ENCODE peak calls at places on chromosomes 13 and 19, in nine cellular contexts. O is A549, Y is K562, D is H1, F is GM12878, T is HCT116, M is SK-N-SH, B is HepG2, Z is endothelial cell of umbilical vein. H is an unnamed sample.

GRCh38 chr13:101211261-101211660 is 205.0 kb downstream of the NALCN start:
- DNase-seq in D (no peak), O (peak), B (no peak), Y (no peak), Z (peak), F (no peak), T (no peak), M (no peak), H (no peak)

GRCh38 chr19:40933025-40933424 is 51.0 kb upstream of the CYP2A7 start:
- DNase-seq in F (no peak), M (no peak), B (no peak), Z (no peak), O (peak), Y (peak), T (no peak), D (no peak), H (no peak)

GRCh38 chr19:19568802-19569756 is 31.0 kb downstream of the CILP2 start:
- DNase-seq in D (no peak), Z (no peak), O (no peak), B (no peak), T (no peak), F (no peak), M (no peak), Y (no peak), H (no peak)

GRCh38 chr19:13089139-13089856 is 13.4 kb downstream of the LYL1 start:
- DNase-seq in M (peak), T (no peak), Z (no peak), D (no peak), B (peak), Y (peak), F (no peak), O (peak), H (no peak)

GRCh38 chr13:28584873-28585317 is 74.0 kb upstream of the POMP start:
- DNase-seq in Y (no peak), Z (no peak), M (no peak), T (no peak), D (no peak), F (no peak), B (no peak), O (no peak), H (no peak)

GRCh38 chr19:16587031-16588023 is 15.1 kb upstream of the SLC35E1 start:
- DNase-seq in M (no peak), D (no peak), Z (no peak), F (peak), Y (no peak), B (no peak), T (no peak), O (no peak), H (peak)

GRCh38 chr19:5397804-5398692 is 57.2 kb upstream of the ZNRF4 start:
- DNase-seq in Z (no peak), F (no peak), D (peak), B (peak), M (peak), Y (peak), O (peak), T (no peak), H (no peak)

GRCh38 chr19:30313353-30313750 is 58.8 kb upstream of the ZNF536 start:
- DNase-seq in Z (no peak), D (no peak), Y (no peak), B (no peak), M (no peak), T (no peak), F (no peak), O (no peak), H (no peak)

GRCh38 chr19:18113827-18114226 is 16.2 kb downstream of the MAST3 start:
- DNase-seq in D (no peak), F (no peak), T (no peak), Z (no peak), B (no peak), Y (no peak), O (no peak), M (no peak), H (no peak)

GRCh38 chr13:45327253-45327954 is 13.6 kb downstream of the TPT1 start:
- DNase-seq in F (no peak), Z (no peak), B (no peak), Y (no peak), M (no peak), O (no peak), D (no peak), T (no peak), H (peak)

GRCh38 chr13:109761695-109762094 is 24.7 kb downstream of the IRS2 start:
- DNase-seq in B (no peak), T (no peak), O (no peak), Z (no peak), D (no peak), M (no peak), F (no peak), Y (no peak), H (no peak)

GRCh38 chr13:48278806-48279205 is 24.7 kb upstream of the RB1 start:
- DNase-seq in B (no peak), O (no peak), Y (no peak), D (no peak), Z (peak), M (no peak), T (no peak), F (no peak), H (no peak)

DNA sequence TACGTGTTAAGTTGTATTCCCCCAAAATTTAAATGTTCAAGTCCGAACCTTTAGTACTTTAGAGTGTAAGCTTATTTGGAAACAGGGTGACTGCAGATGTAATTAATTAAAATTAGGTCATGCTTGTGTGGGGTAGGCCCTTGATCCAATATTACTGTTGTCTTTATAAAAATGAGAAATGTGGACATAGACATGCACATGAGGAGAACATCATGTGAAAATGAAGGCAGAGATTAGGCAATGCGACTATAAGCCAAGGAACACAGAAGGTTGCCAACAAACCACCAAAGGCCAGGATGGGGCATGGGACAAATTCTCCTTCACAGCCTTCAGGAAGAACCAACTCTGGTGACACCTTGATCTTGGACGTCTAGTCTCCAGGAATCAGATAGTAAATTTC is 1698.4 kb upstream of the SLC10A2 start:
- DNase-seq in D (no peak), B (no peak), Z (no peak), Y (no peak), F (no peak), T (no peak), O (no peak), M (no peak), H (no peak)
- TF ChIP-seq MAX in D (no peak), B (no peak), Z (no peak), Y (no peak), F (no peak), T (no peak), O (no peak), M (no peak), H (no peak)

DNA sequence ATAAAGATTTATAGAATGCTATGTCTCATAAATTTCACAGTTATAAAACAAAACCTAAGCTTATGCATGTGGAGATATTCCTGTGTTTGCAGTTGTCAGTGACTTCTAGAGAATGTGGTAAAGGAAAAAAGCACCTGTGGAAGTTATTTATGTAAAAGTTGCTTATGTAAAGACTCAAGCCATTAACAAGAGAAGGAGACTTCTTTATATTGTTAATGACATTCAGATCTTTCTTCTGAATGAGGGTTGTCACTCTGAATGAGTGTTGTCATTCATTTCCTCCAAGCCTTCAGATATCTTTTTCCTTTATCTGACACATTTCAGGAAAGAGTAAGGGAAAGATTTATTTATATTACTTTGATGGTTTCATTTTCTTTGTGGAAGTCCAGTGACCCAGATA is 202.6 kb downstream of the TM9SF2 start:
- DNase-seq in T (no peak), O (no peak), Z (no peak), M (no peak), Y (no peak), D (no peak), B (no peak), F (no peak), H (no peak)
- H3K4me3 ChIP-seq in T (no peak), O (no peak), Z (no peak), M (no peak), Y (no peak), D (peak), B (no peak), F (no peak), H (no peak)

GRCh38 chr13:113774177-113775107 is 15.4 kb downstream of the TMEM255B start:
- DNase-seq in D (no peak), O (no peak), F (no peak), Z (peak), B (no peak), Y (no peak), M (peak), T (no peak), H (no peak)

GRCh38 chr13:113769106-113769505 is 10.1 kb downstream of the TMEM255B start:
- DNase-seq in D (no peak), Y (no peak), F (no peak), T (no peak), O (no peak), M (no peak), Z (no peak), B (no peak), H (no peak)

GRCh38 chr13:113770441-113770840 is 11.4 kb downstream of the TMEM255B start:
- DNase-seq in D (no peak), M (no peak), O (no peak), F (no peak), B (no peak), T (no peak), Y (no peak), Z (no peak), H (no peak)

GRCh38 chr13:113769881-113770280 is 10.9 kb downstream of the TMEM255B start:
- DNase-seq in Y (no peak), Z (no peak), O (no peak), F (no peak), D (no peak), B (no peak), T (no peak), M (no peak), H (no peak)

DNA sequence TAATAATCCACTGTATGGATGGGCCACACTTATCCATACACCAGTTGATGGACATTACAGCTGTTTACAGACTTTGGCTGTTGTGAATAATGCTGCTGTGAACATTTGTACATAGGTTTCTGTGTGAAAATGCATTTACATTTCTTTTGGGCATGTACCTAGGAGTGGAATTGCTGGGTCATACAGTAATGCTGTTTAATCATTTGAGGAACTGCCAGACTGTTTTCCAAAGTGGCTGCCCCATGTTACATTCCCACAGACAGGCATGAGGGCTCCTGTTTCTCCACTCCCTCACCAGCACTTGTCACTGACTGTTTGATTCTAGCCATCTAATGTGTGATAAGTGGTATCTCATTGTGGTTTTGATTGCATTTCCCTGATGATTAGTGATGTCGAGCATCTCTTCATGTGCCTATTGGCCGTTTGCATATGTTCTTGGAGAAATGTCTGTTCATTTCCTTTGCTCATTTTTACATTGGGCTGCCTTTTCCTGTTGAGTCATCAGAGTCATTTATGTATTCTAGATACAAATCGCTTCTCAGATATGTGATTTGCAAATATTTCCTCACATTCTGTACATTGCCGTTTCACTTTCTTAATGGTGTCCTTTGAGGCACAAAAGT is 12.8 kb downstream of the TMEM255B start:
- DNase-seq in Z (peak), T (no peak), D (no peak), B (no peak), O (no peak), Y (no peak), M (no peak), F (no peak), H (no peak)
- TF ChIP-seq MAX in Z (no peak), T (no peak), D (no peak), B (no peak), O (no peak), Y (no peak), M (no peak), F (no peak), H (no peak)

GRCh38 chr19:38658462-38659306 is 11.2 kb downstream of the ACTN4 start:
- DNase-seq in T (peak), Z (peak), B (peak), O (peak), D (no peak), F (no peak), M (no peak), Y (no peak), H (no peak)
- H3K4me3 ChIP-seq in T (peak), Z (no peak), B (no peak), O (peak), D (no peak), F (no peak), M (no peak), Y (no peak), H (no peak)

DNA sequence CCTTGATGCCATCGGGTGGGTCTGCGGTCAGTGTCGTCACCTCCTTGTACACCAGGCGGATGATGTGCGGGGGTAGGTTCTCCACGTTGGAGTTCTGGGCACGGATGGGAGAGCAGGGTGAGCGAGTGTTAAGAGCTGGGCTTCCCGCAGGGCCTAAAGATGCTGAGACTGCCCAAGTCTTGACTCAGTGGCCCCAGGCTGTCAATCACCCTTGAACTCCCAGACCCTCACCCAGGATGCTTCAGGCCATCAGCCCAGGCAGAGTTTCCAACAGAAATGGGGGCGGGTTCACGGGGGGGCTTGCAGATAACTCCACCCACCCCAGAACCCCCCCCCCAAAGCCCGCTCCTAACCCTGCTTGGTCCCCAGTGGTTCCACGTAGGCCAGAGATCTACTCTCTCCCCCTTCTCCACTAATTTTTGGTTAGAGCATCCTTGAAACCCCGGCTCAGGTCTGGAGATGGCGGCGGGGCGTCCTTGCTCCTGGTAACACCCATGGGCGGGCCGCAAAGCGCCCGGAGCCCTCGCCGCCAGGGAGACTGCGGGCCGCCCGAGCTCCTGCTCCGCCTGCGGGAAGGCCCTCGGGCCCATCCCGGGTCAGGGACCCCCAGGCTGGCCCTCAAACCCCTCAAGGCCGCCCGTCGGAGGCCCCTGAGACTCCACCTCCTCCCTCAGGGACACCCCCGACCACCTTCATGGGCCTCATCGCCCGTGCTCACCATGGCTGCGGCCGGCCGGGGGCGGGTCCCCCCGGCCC is 541 bp downstream of the UBE2S start:
- DNase-seq in O (no peak), Z (peak), Y (peak), T (no peak), B (no peak), F (no peak), D (no peak), M (peak), H (peak)
- TF ChIP-seq MAX in O (peak), Z (no peak), Y (no peak), T (no peak), B (no peak), F (no peak), D (no peak), M (no peak), H (no peak)

DNA sequence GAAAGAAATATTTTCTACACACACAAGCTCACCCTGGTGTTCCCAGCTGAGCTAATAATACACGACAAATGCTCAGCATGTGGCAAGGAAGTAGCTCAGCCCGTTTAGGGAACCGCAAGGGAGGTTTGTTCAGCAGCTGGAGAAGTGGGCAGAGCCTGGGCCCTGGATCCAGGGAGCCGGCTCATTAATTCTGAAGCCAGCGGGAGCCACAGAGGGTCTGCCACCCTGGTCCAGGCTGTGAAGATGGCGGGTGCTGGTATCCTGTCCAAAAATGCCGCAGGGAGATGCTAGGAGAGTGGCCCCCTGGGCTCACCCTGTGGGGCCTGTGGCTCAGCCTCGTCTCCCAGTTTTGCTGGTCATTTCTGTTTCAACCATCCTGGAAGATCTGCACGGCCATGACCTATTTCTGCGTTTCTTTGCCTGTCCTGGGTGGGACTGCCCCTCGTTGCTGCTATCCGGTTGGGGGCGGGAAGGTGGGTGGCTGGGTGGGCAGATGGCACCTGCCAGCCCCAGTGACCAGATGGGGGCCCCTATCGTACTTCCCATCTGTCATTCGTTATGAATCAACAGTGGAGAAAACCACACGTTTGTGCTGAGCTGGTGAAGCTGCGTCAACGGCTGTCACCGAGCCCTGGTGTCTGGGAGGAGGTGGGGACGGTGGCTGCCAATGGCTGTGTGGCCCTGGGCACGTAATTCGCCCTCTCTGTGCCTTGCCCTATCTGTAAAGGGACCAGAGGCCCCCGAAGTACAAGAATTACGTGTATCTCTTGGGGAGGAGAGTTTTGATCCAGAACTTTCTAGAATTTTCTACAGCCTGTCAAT is 2.7 kb upstream of the GNA15 start:
- DNase-seq in Z (no peak), M (peak), O (no peak), Y (peak), D (no peak), T (no peak), F (peak), B (no peak), H (peak)
- H3K4me3 ChIP-seq in Z (no peak), M (no peak), O (no peak), Y (no peak), D (no peak), T (no peak), F (no peak), B (no peak), H (peak)

DNA sequence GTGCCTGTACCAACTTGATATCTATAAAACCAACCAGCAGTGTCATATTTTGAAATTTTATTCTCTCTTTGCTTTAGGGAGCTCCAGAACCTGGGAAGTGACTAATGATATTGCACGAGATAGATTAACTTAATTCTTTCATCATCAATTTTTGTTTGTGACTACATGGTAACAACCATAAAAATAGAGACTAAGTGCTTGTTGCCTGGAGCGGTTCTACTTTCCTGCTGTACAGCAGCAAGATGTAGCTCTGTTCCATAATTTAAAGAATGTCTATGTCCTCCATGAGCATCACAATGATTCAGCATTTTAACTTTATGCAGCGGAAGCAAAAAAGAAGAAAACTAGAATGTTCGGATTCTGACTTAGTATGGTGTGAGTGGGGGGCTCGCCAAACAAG is 275.7 kb downstream of the KLF5 start:
- DNase-seq in Z (no peak), F (no peak), O (peak), Y (no peak), M (no peak), D (no peak), T (no peak), B (no peak), H (no peak)
- TF ChIP-seq MAX in Z (no peak), F (no peak), O (no peak), Y (no peak), M (no peak), D (no peak), T (no peak), B (no peak), H (no peak)

GRCh38 chr13:38688674-38689073 is 1.8 kb downstream of the FREM2 start:
- DNase-seq in B (no peak), O (no peak), Z (no peak), D (no peak), T (no peak), M (no peak), F (no peak), Y (no peak), H (no peak)

GRCh38 chr13:38690231-38690630 is 3.4 kb downstream of the FREM2 start:
- DNase-seq in B (no peak), T (no peak), Z (no peak), Y (no peak), O (no peak), D (no peak), F (no peak), M (no peak), H (no peak)

GRCh38 chr13:38693641-38694040 is 6.8 kb downstream of the FREM2 start:
- DNase-seq in D (no peak), F (no peak), B (no peak), M (no peak), O (no peak), Z (no peak), Y (no peak), T (no peak), H (no peak)

GRCh38 chr13:38697197-38697596 is 10.3 kb downstream of the FREM2 start:
- DNase-seq in O (no peak), Y (no peak), T (no peak), Z (no peak), F (no peak), B (no peak), D (no peak), M (no peak), H (no peak)

GRCh38 chr13:38693168-38693567 is 6.3 kb downstream of the FREM2 start:
- DNase-seq in D (no peak), O (no peak), M (no peak), Z (no peak), F (no peak), T (no peak), B (no peak), Y (no peak), H (no peak)
- H3K4me3 ChIP-seq in D (peak), O (no peak), M (no peak), Z (no peak), F (no peak), T (no peak), B (no peak), Y (no peak), H (no peak)

DNA sequence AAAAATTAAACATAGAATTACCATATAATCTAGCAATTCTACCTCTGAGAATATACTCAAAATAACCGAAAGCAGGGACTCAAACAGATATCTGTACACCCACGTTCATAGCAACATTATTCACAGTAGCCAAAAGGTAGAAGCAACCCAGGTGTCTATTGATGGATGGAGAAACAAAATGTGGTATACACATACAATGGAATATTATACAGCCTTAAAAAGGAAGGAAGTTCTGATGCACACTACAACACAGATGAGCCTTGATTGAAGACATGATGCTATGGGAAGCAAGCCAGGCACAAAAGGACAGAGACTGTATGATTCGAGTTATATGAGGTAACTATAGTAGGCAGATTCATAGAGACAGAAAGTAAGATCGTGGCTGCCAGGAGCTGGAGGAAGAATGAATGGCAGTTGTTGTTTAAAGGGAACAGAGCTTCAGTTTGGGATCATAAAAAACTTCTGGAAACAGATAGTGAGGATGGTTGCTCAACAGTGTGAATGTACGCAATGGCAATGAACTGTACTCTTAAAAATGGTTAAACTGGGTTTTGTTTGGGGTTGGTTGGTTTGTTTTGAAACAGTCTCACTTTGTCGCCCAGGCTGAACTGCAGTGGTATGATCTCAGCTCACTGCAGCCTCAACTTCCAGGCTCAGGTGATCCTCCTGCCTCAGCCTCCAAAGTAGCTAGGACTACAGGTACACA is 47.5 kb downstream of the ZIC5 start:
- DNase-seq in B (no peak), M (no peak), F (no peak), Z (no peak), D (no peak), Y (no peak), O (no peak), T (no peak), H (no peak)
- TF ChIP-seq MAX in B (no peak), M (no peak), F (no peak), Z (no peak), D (no peak), Y (no peak), O (no peak), T (no peak), H (no peak)

H was measured in NB4.